ENCODE peak calls at places on chromosomes 7 and 10, in six cellular contexts. Y is T1000, I is H9, T is GM23248, P is COR-L47, U is posterior vena cava. A is an unnamed sample.

GRCh38 chr7:6160191-6160623 is 112.2 kb downstream of the CYTH3 start:
- DNase-seq in Y (no peak), I (peak), T (peak), P (no peak), U (peak), A (peak)

GRCh38 chr10:15344876-15345285 is 26.2 kb downstream of the FAM171A1 start:
- DNase-seq in Y (no peak), I (no peak), T (peak), P (peak), U (no peak), A (peak)

GRCh38 chr7:80330434-80330833 is 181.4 kb downstream of the GNAT3 start:
- DNase-seq in Y (no peak), I (no peak), T (peak), P (no peak), U (no peak), A (no peak)

GRCh38 chr10:67818323-67818722 is 19.7 kb downstream of the DNAJC12 start:
- DNase-seq in Y (peak), I (no peak), T (peak), P (peak), U (no peak), A (peak)

GRCh38 chr10:84563868-84564267 is 235.5 kb downstream of the CCSER2 start:
- DNase-seq in Y (no peak), I (no peak), T (no peak), P (no peak), U (no peak), A (no peak)

GRCh38 chr7:35676211-35676610 is 18.7 kb downstream of the HERPUD2 start:
- DNase-seq in Y (no peak), I (no peak), T (no peak), P (no peak), U (no peak), A (no peak)

GRCh38 chr10:43203491-43204393 is 63.1 kb downstream of the RASGEF1A start:
- DNase-seq in Y (no peak), I (peak), T (no peak), P (no peak), U (peak), A (no peak)

GRCh38 chr7:131900785-131901287 is 344.4 kb upstream of the PODXL start:
- DNase-seq in Y (no peak), I (no peak), T (no peak), P (no peak), U (no peak), A (no peak)

GRCh38 chr7:1521454-1521853 is 9.0 kb upstream of the MAFK start:
- DNase-seq in Y (no peak), I (no peak), T (no peak), P (no peak), U (no peak), A (no peak)

GRCh38 chr10:113524539-113525490 is 28.0 kb upstream of the HABP2 start:
- DNase-seq in Y (no peak), I (no peak), T (peak), P (no peak), U (no peak), A (no peak)

GRCh38 chr10:789831-790701 is 100.6 kb upstream of the DIP2C start:
- DNase-seq in Y (no peak), I (no peak), T (no peak), P (no peak), U (peak), A (no peak)

GRCh38 chr10:20017961-20018360 is 201.7 kb downstream of the PLXDC2 start:
- DNase-seq in Y (no peak), I (no peak), T (peak), P (no peak), U (no peak), A (no peak)

GRCh38 chr7:93821463-93821862 is 69.1 kb downstream of the TFPI2 start:
- DNase-seq in Y (no peak), I (no peak), T (no peak), P (no peak), U (no peak), A (no peak)

GRCh38 chr7:29289156-29290021 is 94.8 kb downstream of the CHN2 start:
- DNase-seq in Y (no peak), I (no peak), T (no peak), P (peak), U (no peak), A (no peak)

GRCh38 chr7:142359694-142360279 is 101.9 kb upstream of the PRSS58 start:
- DNase-seq in Y (no peak), I (no peak), T (peak), P (no peak), U (no peak), A (no peak)

A was measured in NCI-H1417.